ENCODE peak calls at places on chromosomes 7 and 10, in five cellular contexts. V, I, S, L and J are unnamed samples.

GRCh38 chr10:127300868-127301321 is 104.5 kb upstream of the INSYN2A start:
- DNase-seq in V (no peak), I (no peak), L (no peak), S (no peak), J (peak)

GRCh38 chr7:99699946-99700345 is 20.1 kb upstream of the CYP3A5 start:
- DNase-seq in S (no peak), L (no peak), V (no peak), I (no peak), J (no peak)

GRCh38 chr7:134827889-134828288 is 48.5 kb downstream of the CALD1 start:
- DNase-seq in V (no peak), I (no peak), L (no peak), S (no peak), J (no peak)

GRCh38 chr10:28796606-28797512 is 119.5 kb downstream of the BAMBI start:
- DNase-seq in I (no peak), L (no peak), S (peak), V (no peak), J (peak)

GRCh38 chr10:76160758-76161555 is 729.5 kb downstream of the LRMDA start:
- DNase-seq in S (no peak), L (no peak), I (no peak), V (no peak), J (no peak)

GRCh38 chr7:139916717-139917395 is 87.8 kb downstream of the TBXAS1 start:
- DNase-seq in I (no peak), S (no peak), L (no peak), V (no peak), J (no peak)

GRCh38 chr7:158284617-158285382 is 302.8 kb downstream of the PTPRN2 start:
- DNase-seq in I (no peak), S (no peak), V (no peak), L (no peak), J (no peak)

GRCh38 chr10:2212196-2212719 is 474.9 kb upstream of the ADARB2 start:
- DNase-seq in L (no peak), I (peak), S (no peak), V (no peak), J (no peak)

GRCh38 chr7:3204526-3204925 is 96.5 kb upstream of the SDK1 start:
- DNase-seq in S (no peak), I (no peak), L (no peak), V (no peak), J (no peak)

GRCh38 chr7:112101083-112101846 is 104.9 kb downstream of the DOCK4 start:
- DNase-seq in I (no peak), L (no peak), S (no peak), V (no peak), J (no peak)

GRCh38 chr10:109784236-109784635 is 139.1 kb downstream of the XPNPEP1 start:
- DNase-seq in I (no peak), V (no peak), L (no peak), S (no peak), J (no peak)

GRCh38 chr10:8096931-8097330 is 42.4 kb downstream of the GATA3 start:
- DNase-seq in L (no peak), S (no peak), V (no peak), I (no peak), J (no peak)

GRCh38 chr10:110355922-110356627 is 51.4 kb upstream of the SMNDC1 start:
- DNase-seq in I (no peak), L (no peak), S (no peak), V (no peak), J (no peak)

GRCh38 chr10:27525819-27526218 is 21.7 kb downstream of the RAB18 start:
- DNase-seq in V (no peak), I (no peak), L (no peak), S (no peak), J (no peak)

GRCh38 chr7:36312064-36312914 is 77.4 kb upstream of the ANLN start:
- DNase-seq in S (no peak), I (no peak), L (no peak), V (no peak), J (peak)

GRCh38 chr10:112052176-112052575 is 131.4 kb downstream of the GPAM start:
- DNase-seq in I (no peak), S (no peak), L (no peak), V (no peak), J (no peak)

GRCh38 chr10:132514841-132515521 is 22.6 kb upstream of the INPP5A start:
- DNase-seq in V (no peak), L (no peak), I (no peak), S (no peak), J (no peak)

GRCh38 chr10:34156781-34157425 is 658.2 kb downstream of the PARD3 start:
- DNase-seq in V (no peak), I (no peak), L (no peak), S (no peak), J (no peak)

GRCh38 chr7:127745445-127745844 is 93.5 kb downstream of the SND1 start:
- DNase-seq in L (no peak), I (no peak), S (no peak), V (no peak), J (no peak)

GRCh38 chr10:62376064-62377025 is 2.2 kb downstream of the ZNF365 start:
- DNase-seq in V (no peak), S (no peak), L (no peak), I (no peak), J (no peak)

GRCh38 chr10:52050429-52051047 is 263.5 kb upstream of the DKK1 start:
- DNase-seq in L (no peak), I (no peak), V (no peak), S (no peak), J (no peak)

GRCh38 chr7:80273327-80273726 is 138.7 kb downstream of the GNAI1 start:
- DNase-seq in S (no peak), L (no peak), V (no peak), I (no peak), J (no peak)

GRCh38 chr7:151801291-151801690 is 75.6 kb downstream of the PRKAG2 start:
- DNase-seq in V (no peak), L (no peak), I (no peak), S (no peak), J (no peak)

GRCh38 chr10:118808601-118809371 is 54.0 kb upstream of the CACUL1 start:
- DNase-seq in L (no peak), S (no peak), I (no peak), V (no peak), J (no peak)

GRCh38 chr10:2611603-2612002 is 455.7 kb upstream of the PFKP start:
- DNase-seq in L (no peak), V (no peak), S (no peak), I (no peak), J (no peak)

GRCh38 chr10:1230138-1230537 is 174.0 kb downstream of the WDR37 start:
- DNase-seq in S (no peak), I (no peak), V (no peak), L (no peak), J (no peak)

GRCh38 chr7:107661081-107661864 is 645 bp downstream of the SLC26A4 start:
- DNase-seq in S (peak), L (no peak), I (peak), V (peak), J (peak)

GRCh38 chr7:129728875-129729467 is 117.5 kb downstream of the NRF1 start:
- DNase-seq in L (no peak), I (no peak), S (no peak), V (no peak), J (no peak)

GRCh38 chr7:30450123-30450982 is 28.2 kb downstream of the NOD1 start:
- DNase-seq in L (no peak), I (no peak), V (no peak), S (no peak), J (no peak)

GRCh38 chr7:82235710-82236109 is 207.9 kb downstream of the CACNA2D1 start:
- DNase-seq in V (no peak), I (no peak), L (no peak), S (no peak), J (no peak)

GRCh38 chr10:86439544-86439943 is 72.9 kb upstream of the GRID1 start:
- DNase-seq in I (no peak), V (no peak), S (peak), L (peak), J (peak)

GRCh38 chr7:6889252-6889812 is 63.3 kb upstream of the CCZ1B start:
- DNase-seq in L (no peak), S (no peak), I (no peak), V (no peak), J (no peak)

GRCh38 chr7:21867816-21868646 is 77.7 kb downstream of the CDCA7L start:
- DNase-seq in S (no peak), V (no peak), I (no peak), L (no peak), J (no peak)

GRCh38 chr10:27743736-27744477 is 1.7 kb downstream of the MKX start:
- DNase-seq in S (no peak), L (no peak), I (no peak), V (no peak), J (no peak)